ENCODE peak calls at places on chromosomes 11 and 22, in ten cellular contexts. N, K, Q, T, S, U, Y, C, V and Z are unnamed samples.
A peak's percentile ranks its signal among the peaks of the same experiment; 100 is the strongest.

GRCh38 chr22:38133331-38133730 is 22.8 kb upstream of the BAIAP2L2 start:
- DNase-seq in T (no peak), U (no peak), N (no peak), S (peak; percentile 44), V (peak; percentile 4), Q (no peak), Y (no peak), K (no peak), C (no peak), Z (peak; percentile 23)

GRCh38 chr11:102793677-102794290 is 4.2 kb downstream of the MMP1 start:
- DNase-seq in U (no peak), N (no peak), V (peak; percentile 24), T (no peak), S (no peak), Y (no peak), K (no peak), Q (no peak), C (no peak), Z (no peak)

GRCh38 chr11:27058456-27058855 is 17.8 kb downstream of the BBOX1 start:
- DNase-seq in U (no peak), S (no peak), K (no peak), N (no peak), Q (no peak), C (no peak), T (no peak), V (no peak), Y (peak; percentile 17), Z (no peak)

GRCh38 chr11:45805305-45806071 is 539 bp downstream of the SLC35C1 start:
- DNase-seq in Y (peak; percentile 70), U (no peak), K (peak; percentile 44), Q (peak; percentile 59), T (peak; percentile 52), S (peak; percentile 86), C (peak; percentile 94), N (peak; percentile 34), V (peak; percentile 58), Z (no peak)

GRCh38 chr11:65968600-65969482 is 7.3 kb downstream of the SART1 start:
- DNase-seq in K (no peak), Y (no peak), C (peak; percentile 35), Q (no peak), U (no peak), N (no peak), S (no peak), V (no peak), T (no peak), Z (no peak)

GRCh38 chr11:44700009-44700408 is 26.8 kb upstream of the TSPAN18 start:
- DNase-seq in K (no peak), N (no peak), Y (no peak), U (no peak), T (no peak), S (no peak), V (no peak), C (no peak), Q (no peak), Z (no peak)

GRCh38 chr11:87081358-87081757 is 43.6 kb downstream of the TMEM135 start:
- DNase-seq in T (no peak), N (no peak), Q (no peak), K (no peak), S (no peak), C (no peak), U (no peak), Y (no peak), V (no peak), Z (no peak)

GRCh38 chr22:50576070-50576469 is 2.2 kb downstream of the CPT1B start:
- DNase-seq in T (no peak), C (peak; percentile 90), V (no peak), Q (peak; percentile 60), N (no peak), K (peak; percentile 81), Y (peak; percentile 9), S (no peak), U (no peak), Z (peak; percentile 74)

GRCh38 chr11:107840120-107840479 is 18.5 kb downstream of the SLC35F2 start:
- DNase-seq in S (no peak), Y (no peak), K (no peak), U (no peak), N (no peak), V (no peak), Q (no peak), T (no peak), C (no peak), Z (no peak)

GRCh38 chr11:112223125-112223524 is 3.1 kb upstream of the PTS start:
- DNase-seq in Q (no peak), V (no peak), N (no peak), C (no peak), Y (no peak), T (no peak), S (no peak), U (no peak), K (no peak), Z (no peak)

GRCh38 chr11:112226062-112226921 is at the start of gene PTS:
- DNase-seq in Q (peak; percentile 83), V (peak; percentile 91), Y (peak; percentile 97), N (peak; percentile 89), K (peak; percentile 79), T (peak; percentile 89), C (peak; percentile 98), S (peak; percentile 95), U (peak; percentile 94), Z (peak; percentile 95)

GRCh38 chr11:112222303-112222702 is 3.9 kb upstream of the PTS start:
- DNase-seq in K (no peak), S (peak; percentile 61), Y (no peak), T (no peak), U (no peak), Q (no peak), N (no peak), V (no peak), C (no peak), Z (no peak)

GRCh38 chr11:112225753-112226061 is 521 bp upstream of the PTS start:
- DNase-seq in Q (no peak), K (no peak), N (no peak), C (peak; percentile 94), S (no peak), U (peak; percentile 91), Y (no peak), V (no peak), T (no peak), Z (no peak)

DNA sequence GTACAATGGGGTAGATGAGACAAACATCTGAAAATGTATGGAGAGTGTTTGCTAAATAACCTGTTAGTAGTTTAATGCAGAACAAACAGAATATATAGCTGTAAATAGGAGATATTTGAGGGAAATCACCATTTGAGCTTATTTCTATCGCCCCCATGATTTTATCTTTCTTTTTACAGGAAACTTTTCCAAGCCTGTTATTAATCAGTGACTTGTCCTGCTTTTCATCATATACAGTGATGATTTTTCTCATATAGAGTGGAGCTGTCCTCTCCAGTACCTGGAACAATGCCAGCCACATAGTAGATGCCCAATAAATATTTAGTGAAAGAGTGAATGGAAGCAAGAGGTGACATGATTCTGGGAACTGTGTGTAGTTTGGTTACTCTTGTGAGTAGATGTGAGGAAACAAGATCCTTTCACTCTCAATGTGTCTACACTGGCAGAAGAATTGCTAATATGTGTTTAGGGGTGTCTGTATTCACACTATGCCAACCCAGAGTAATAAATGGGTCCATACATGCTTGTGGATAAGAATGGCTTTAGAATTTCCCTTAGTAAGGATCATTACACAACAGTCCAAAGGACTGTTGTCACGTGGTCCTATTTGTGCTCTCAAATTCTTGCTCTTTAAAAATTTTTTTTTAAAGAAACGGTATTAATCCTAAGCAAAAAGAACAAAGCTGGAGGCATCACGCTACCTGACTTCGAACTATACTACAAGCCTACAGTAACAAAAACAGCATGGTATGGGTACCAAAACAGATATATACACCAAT is 2.3 kb upstream of the PTS start:
- DNase-seq in Y (no peak), U (no peak), Q (no peak), C (no peak), V (no peak), T (no peak), K (no peak), N (no peak), S (no peak), Z (no peak)
- H3K4me3 ChIP-seq in Y (no peak overlapping the region), U (no peak overlapping the region), Q (no peak overlapping the region), C (no peak overlapping the region), V (no peak overlapping the region), T (no peak overlapping the region), K (no peak overlapping the region), N (no peak overlapping the region), S (no peak overlapping the region), Z (no peak overlapping the region)

GRCh38 chr11:68357568-68357967 is 45.2 kb downstream of the LRP5 start:
- DNase-seq in T (no peak), V (no peak), Q (no peak), C (peak; percentile 38), S (no peak), N (no peak), Y (no peak), U (no peak), K (no peak), Z (no peak)
- H3K36me3 ChIP-seq in T (no peaks in the 10 kb centered on the region), V (no peaks in the 10 kb centered on the region), Q (peaks cover 22% of the 10 kb centered on the region), C (peaks cover 4% of the 10 kb centered on the region), S (no peaks in the 10 kb centered on the region), N (peaks cover 47% of the 10 kb centered on the region), Y (peaks cover 24% of the 10 kb centered on the region), U (peaks cover 39% of the 10 kb centered on the region), K (peaks cover 79% of the 10 kb centered on the region), Z (peaks cover 7% of the 10 kb centered on the region)

GRCh38 chr11:64501500-64502427 is 89.3 kb upstream of the SLC22A12 start:
- DNase-seq in V (peak; percentile 72), Q (no peak), S (no peak), Y (no peak), T (no peak), K (peak; percentile 83), U (peak; percentile 68), C (no peak), N (no peak), Z (no peak)

GRCh38 chr11:64502634-64503033 is 88.4 kb upstream of the SLC22A12 start:
- DNase-seq in T (no peak), K (no peak), Y (no peak), U (no peak), C (no peak), V (no peak), Q (no peak), N (no peak), S (no peak), Z (no peak)

GRCh38 chr11:64498151-64498550 is 92.9 kb upstream of the SLC22A12 start:
- DNase-seq in N (no peak), U (no peak), Y (no peak), K (no peak), Q (no peak), C (no peak), T (no peak), S (no peak), V (no peak), Z (no peak)

GRCh38 chr11:64499261-64500004 is 91.6 kb upstream of the SLC22A12 start:
- DNase-seq in Q (no peak), V (peak; percentile 52), N (no peak), U (no peak), S (no peak), T (no peak), K (no peak), Y (no peak), C (no peak), Z (no peak)

GRCh38 chr11:64500176-64501013 is 90.6 kb upstream of the SLC22A12 start:
- DNase-seq in N (no peak), Y (no peak), T (no peak), C (no peak), U (no peak), K (no peak), S (no peak), Q (no peak), V (no peak), Z (no peak)
- H3K4me3 ChIP-seq in N (no peak overlapping the region), Y (no peak overlapping the region), T (no peak overlapping the region), C (no peak overlapping the region), U (no peak overlapping the region), K (no peak overlapping the region), S (no peak overlapping the region), Q (no peak overlapping the region), V (no peak overlapping the region), Z (no peak overlapping the region)

GRCh38 chr11:122745111-122745510 is 89.6 kb downstream of the UBASH3B start:
- DNase-seq in V (no peak), Q (no peak), T (no peak), C (peak; percentile 38), N (no peak), K (no peak), U (no peak), S (no peak), Y (no peak), Z (no peak)
- H3K36me3 ChIP-seq in V (no peaks in the 10 kb centered on the region), Q (peaks cover 14% of the 10 kb centered on the region), T (no peaks in the 10 kb centered on the region), C (no peaks in the 10 kb centered on the region), N (no peaks in the 10 kb centered on the region), K (no peaks in the 10 kb centered on the region), U (no peaks in the 10 kb centered on the region), S (no peaks in the 10 kb centered on the region), Y (no peaks in the 10 kb centered on the region), Z (no peaks in the 10 kb centered on the region)